ENCODE peak calls at places on chromosome 14, in seven cellular contexts. One of them, this sample, is unnamed. For H3K4me1, the result is how much of the 10 kb centered on the place peaks cover.

GRCh38 chr14:49052516-49052915 is 533.7 kb downstream of the RPS29 start:
- DNase-seq in tibial artery: no peak
- DNase-seq in ovary: no peak
- DNase-seq in left ventricle myocardium inferior: no peak
- DNase-seq in A673: no peak
- DNase-seq in neural progenitor cell: no peak
- DNase-seq in SK-N-SH: peak
- DNase-seq in this sample: no peak

GRCh38 chr14:60710506-60710905 is 13.6 kb downstream of the SIX4 start:
- DNase-seq in tibial artery: no peak
- DNase-seq in ovary: no peak
- DNase-seq in left ventricle myocardium inferior: no peak
- DNase-seq in A673: no peak
- DNase-seq in neural progenitor cell: no peak
- DNase-seq in SK-N-SH: no peak
- DNase-seq in this sample: no peak

GRCh38 chr14:74988993-74989392 is 13.7 kb upstream of the EIF2B2 start:
- DNase-seq in tibial artery: no peak
- DNase-seq in ovary: no peak
- DNase-seq in left ventricle myocardium inferior: no peak
- DNase-seq in A673: no peak
- DNase-seq in neural progenitor cell: no peak
- DNase-seq in SK-N-SH: no peak
- DNase-seq in this sample: no peak

GRCh38 chr14:96629558-96630222 is 127.5 kb downstream of the PAPOLA start:
- DNase-seq in tibial artery: no peak
- DNase-seq in ovary: no peak
- DNase-seq in left ventricle myocardium inferior: no peak
- DNase-seq in A673: no peak
- DNase-seq in neural progenitor cell: no peak
- DNase-seq in SK-N-SH: peak
- DNase-seq in this sample: no peak

GRCh38 chr14:59981564-59981963 is 61.6 kb downstream of the LRRC9 start:
- DNase-seq in tibial artery: no peak
- DNase-seq in ovary: no peak
- DNase-seq in left ventricle myocardium inferior: no peak
- DNase-seq in A673: no peak
- DNase-seq in neural progenitor cell: no peak
- DNase-seq in SK-N-SH: no peak
- DNase-seq in this sample: no peak

GRCh38 chr14:70052990-70053389 is 135.8 kb downstream of the SLC8A3 start:
- DNase-seq in tibial artery: no peak
- DNase-seq in ovary: no peak
- DNase-seq in left ventricle myocardium inferior: no peak
- DNase-seq in A673: peak
- DNase-seq in neural progenitor cell: peak
- DNase-seq in SK-N-SH: no peak
- DNase-seq in this sample: no peak

GRCh38 chr14:33848706-33849454 is 102.0 kb downstream of the EGLN3 start:
- DNase-seq in tibial artery: no peak
- DNase-seq in ovary: no peak
- DNase-seq in left ventricle myocardium inferior: peak
- DNase-seq in A673: peak
- DNase-seq in neural progenitor cell: peak
- DNase-seq in SK-N-SH: peak
- DNase-seq in this sample: peak

GRCh38 chr14:67372833-67373232 is 12.7 kb downstream of the EIF2S1 start:
- DNase-seq in tibial artery: no peak
- DNase-seq in ovary: no peak
- DNase-seq in left ventricle myocardium inferior: no peak
- DNase-seq in A673: no peak
- DNase-seq in neural progenitor cell: no peak
- DNase-seq in SK-N-SH: no peak
- DNase-seq in this sample: no peak

GRCh38 chr14:103116645-103117044 is 6.6 kb upstream of the TNFAIP2 start:
- DNase-seq in tibial artery: no peak
- DNase-seq in ovary: no peak
- DNase-seq in left ventricle myocardium inferior: no peak
- DNase-seq in A673: no peak
- DNase-seq in neural progenitor cell: no peak
- DNase-seq in SK-N-SH: no peak
- DNase-seq in this sample: peak

GRCh38 chr14:22822619-22823551 is 6.8 kb upstream of the MRPL52 start:
- DNase-seq in tibial artery: peak
- DNase-seq in ovary: peak
- DNase-seq in left ventricle myocardium inferior: peak
- DNase-seq in A673: peak
- DNase-seq in neural progenitor cell: peak
- DNase-seq in SK-N-SH: peak
- DNase-seq in this sample: peak

GRCh38 chr14:41062826-41063225 is 543.9 kb upstream of the LRFN5 start:
- DNase-seq in tibial artery: no peak
- DNase-seq in ovary: no peak
- DNase-seq in left ventricle myocardium inferior: no peak
- DNase-seq in A673: no peak
- DNase-seq in neural progenitor cell: no peak
- DNase-seq in SK-N-SH: no peak
- DNase-seq in this sample: no peak

GRCh38 chr14:61461808-61462275 is 140.5 kb downstream of the PRKCH start:
- DNase-seq in tibial artery: no peak
- DNase-seq in ovary: no peak
- DNase-seq in left ventricle myocardium inferior: no peak
- DNase-seq in A673: peak
- DNase-seq in neural progenitor cell: peak
- DNase-seq in SK-N-SH: peak
- DNase-seq in this sample: no peak

GRCh38 chr14:39175445-39176262 is 600 bp downstream of the PNN start:
- DNase-seq in tibial artery: no peak
- DNase-seq in ovary: no peak
- DNase-seq in left ventricle myocardium inferior: peak
- DNase-seq in A673: peak
- DNase-seq in neural progenitor cell: peak
- DNase-seq in SK-N-SH: peak
- DNase-seq in this sample: peak

GRCh38 chr14:70269582-70269981 is 80.8 kb upstream of the SLC8A3 start:
- DNase-seq in tibial artery: no peak
- DNase-seq in ovary: no peak
- DNase-seq in left ventricle myocardium inferior: no peak
- DNase-seq in A673: no peak
- DNase-seq in neural progenitor cell: no peak
- DNase-seq in SK-N-SH: no peak
- DNase-seq in this sample: no peak

GRCh38 chr14:98928418-98928817 is 343.6 kb downstream of the BCL11B start:
- DNase-seq in tibial artery: peak
- DNase-seq in ovary: no peak
- DNase-seq in left ventricle myocardium inferior: no peak
- DNase-seq in A673: no peak
- DNase-seq in neural progenitor cell: no peak
- DNase-seq in SK-N-SH: no peak
- DNase-seq in this sample: no peak

GRCh38 chr14:90839024-90839888 is 23.0 kb upstream of the TTC7B start:
- DNase-seq in tibial artery: peak
- DNase-seq in ovary: no peak
- DNase-seq in left ventricle myocardium inferior: peak
- DNase-seq in A673: no peak
- DNase-seq in neural progenitor cell: no peak
- DNase-seq in SK-N-SH: no peak
- DNase-seq in this sample: peak

GRCh38 chr14:91185721-91186120 is 58.8 kb downstream of the GPR68 start:
- DNase-seq in tibial artery: no peak
- DNase-seq in ovary: no peak
- DNase-seq in left ventricle myocardium inferior: no peak
- DNase-seq in A673: no peak
- DNase-seq in neural progenitor cell: no peak
- DNase-seq in SK-N-SH: peak
- DNase-seq in this sample: no peak

GRCh38 chr14:46344327-46344937 is 307.1 kb downstream of the RPL10L start:
- DNase-seq in tibial artery: no peak
- DNase-seq in ovary: no peak
- DNase-seq in left ventricle myocardium inferior: no peak
- DNase-seq in A673: peak
- DNase-seq in neural progenitor cell: peak
- DNase-seq in SK-N-SH: peak
- DNase-seq in this sample: no peak

GRCh38 chr14:90438841-90439240 is 42.0 kb downstream of the CALM1 start:
- DNase-seq in tibial artery: no peak
- DNase-seq in ovary: no peak
- DNase-seq in left ventricle myocardium inferior: no peak
- DNase-seq in A673: no peak
- DNase-seq in neural progenitor cell: no peak
- DNase-seq in SK-N-SH: no peak
- DNase-seq in this sample: no peak

GRCh38 chr14:64910847-64911495 is 3.3 kb upstream of the CHURC1 start:
- DNase-seq in tibial artery: no peak
- DNase-seq in ovary: no peak
- DNase-seq in left ventricle myocardium inferior: no peak
- DNase-seq in A673: peak
- DNase-seq in neural progenitor cell: peak
- DNase-seq in SK-N-SH: peak
- DNase-seq in this sample: no peak

GRCh38 chr14:53450871-53451270 is 297.7 kb upstream of the DDHD1 start:
- DNase-seq in tibial artery: no peak
- DNase-seq in ovary: no peak
- DNase-seq in left ventricle myocardium inferior: no peak
- DNase-seq in A673: no peak
- DNase-seq in neural progenitor cell: no peak
- DNase-seq in SK-N-SH: no peak
- DNase-seq in this sample: no peak

GRCh38 chr14:91246051-91246852 is 1.7 kb upstream of the GPR68 start:
- DNase-seq in tibial artery: no peak
- DNase-seq in ovary: no peak
- DNase-seq in left ventricle myocardium inferior: no peak
- DNase-seq in A673: peak
- DNase-seq in neural progenitor cell: no peak
- DNase-seq in SK-N-SH: no peak
- DNase-seq in this sample: no peak

GRCh38 chr14:95444132-95445129 is 72.0 kb downstream of the SYNE3 start:
- DNase-seq in tibial artery: no peak
- DNase-seq in ovary: no peak
- DNase-seq in left ventricle myocardium inferior: no peak
- DNase-seq in A673: no peak
- DNase-seq in neural progenitor cell: no peak
- DNase-seq in SK-N-SH: no peak
- DNase-seq in this sample: no peak
- TF ChIP-seq CTCF in tibial artery: no peak
- TF ChIP-seq CTCF in ovary: no peak
- TF ChIP-seq CTCF in left ventricle myocardium inferior: no peak
- TF ChIP-seq CTCF in A673: no peak
- TF ChIP-seq CTCF in neural progenitor cell: no peak
- TF ChIP-seq CTCF in SK-N-SH: no peak
- TF ChIP-seq CTCF in this sample: no peak

GRCh38 chr14:36928432-36928831 is 244.0 kb downstream of the SLC25A21 start:
- DNase-seq in tibial artery: no peak
- DNase-seq in ovary: no peak
- DNase-seq in left ventricle myocardium inferior: no peak
- DNase-seq in A673: peak
- DNase-seq in neural progenitor cell: no peak
- DNase-seq in SK-N-SH: no peak
- DNase-seq in this sample: no peak

GRCh38 chr14:36935976-36936678 is 236.3 kb downstream of the SLC25A21 start:
- DNase-seq in tibial artery: no peak
- DNase-seq in ovary: no peak
- DNase-seq in left ventricle myocardium inferior: no peak
- DNase-seq in A673: no peak
- DNase-seq in neural progenitor cell: peak
- DNase-seq in SK-N-SH: no peak
- DNase-seq in this sample: no peak

GRCh38 chr14:36934304-36934703 is 238.1 kb downstream of the SLC25A21 start:
- DNase-seq in tibial artery: no peak
- DNase-seq in ovary: no peak
- DNase-seq in left ventricle myocardium inferior: no peak
- DNase-seq in A673: no peak
- DNase-seq in neural progenitor cell: no peak
- DNase-seq in SK-N-SH: no peak
- DNase-seq in this sample: no peak

GRCh38 chr14:36931796-36932195 is 240.6 kb downstream of the SLC25A21 start:
- DNase-seq in tibial artery: no peak
- DNase-seq in ovary: no peak
- DNase-seq in left ventricle myocardium inferior: no peak
- DNase-seq in A673: no peak
- DNase-seq in neural progenitor cell: no peak
- DNase-seq in SK-N-SH: no peak
- DNase-seq in this sample: no peak
- H3K4me1 ChIP-seq in tibial artery: under half
- H3K4me1 ChIP-seq in ovary: under half
- H3K4me1 ChIP-seq in left ventricle myocardium inferior: under half
- H3K4me1 ChIP-seq in A673: under half
- H3K4me1 ChIP-seq in neural progenitor cell: under half
- H3K4me1 ChIP-seq in SK-N-SH: under half
- H3K4me1 ChIP-seq in this sample: under half

DNA sequence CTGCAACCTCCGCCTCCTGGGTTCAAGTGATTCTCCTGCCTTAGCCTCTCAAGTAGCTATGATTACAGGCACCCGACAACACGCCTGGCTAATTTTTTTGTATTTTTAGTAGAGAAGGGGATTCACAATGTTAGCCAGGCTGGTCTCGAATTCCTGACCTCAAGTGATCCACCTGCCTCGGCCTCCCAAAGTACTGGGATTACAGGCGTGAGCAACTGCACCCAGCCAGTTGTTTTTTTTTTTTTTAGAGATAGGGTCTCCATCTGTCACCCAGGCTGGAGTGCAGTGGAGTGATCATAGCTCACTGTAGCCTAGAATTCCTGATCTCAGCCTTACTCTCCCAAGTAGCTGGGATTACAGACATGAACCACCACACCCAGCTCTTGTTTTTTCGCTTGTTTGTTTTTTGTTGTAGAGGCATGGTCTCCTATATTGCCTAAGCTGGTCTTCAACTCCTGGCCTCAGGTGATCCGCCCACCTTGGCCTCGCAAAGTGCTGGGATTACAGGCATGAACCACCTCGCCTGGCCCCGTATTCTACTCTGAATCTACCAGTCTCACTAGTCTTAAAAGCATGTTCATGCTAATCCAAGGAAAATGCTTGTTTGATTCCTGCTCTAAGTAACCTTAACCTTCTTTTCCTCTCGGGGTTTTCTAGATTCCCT is 31.7 kb upstream of the STRN3 start:
- DNase-seq in tibial artery: no peak
- DNase-seq in ovary: no peak
- DNase-seq in left ventricle myocardium inferior: no peak
- DNase-seq in A673: no peak
- DNase-seq in neural progenitor cell: no peak
- DNase-seq in SK-N-SH: no peak
- DNase-seq in this sample: no peak
- H3K27ac ChIP-seq in tibial artery: no peak
- H3K27ac ChIP-seq in ovary: no peak
- H3K27ac ChIP-seq in left ventricle myocardium inferior: no peak
- H3K27ac ChIP-seq in A673: no peak
- H3K27ac ChIP-seq in neural progenitor cell: no peak
- H3K27ac ChIP-seq in SK-N-SH: no peak
- H3K27ac ChIP-seq in this sample: no peak

GRCh38 chr14:56358265-56358664 is 221.3 kb upstream of the TMEM260 start:
- DNase-seq in tibial artery: no peak
- DNase-seq in ovary: no peak
- DNase-seq in left ventricle myocardium inferior: no peak
- DNase-seq in A673: no peak
- DNase-seq in neural progenitor cell: no peak
- DNase-seq in SK-N-SH: no peak
- DNase-seq in this sample: no peak

GRCh38 chr14:56357478-56357877 is 222.1 kb upstream of the TMEM260 start:
- DNase-seq in tibial artery: no peak
- DNase-seq in ovary: no peak
- DNase-seq in left ventricle myocardium inferior: no peak
- DNase-seq in A673: no peak
- DNase-seq in neural progenitor cell: no peak
- DNase-seq in SK-N-SH: no peak
- DNase-seq in this sample: no peak

GRCh38 chr14:56359245-56359644 is 220.4 kb upstream of the TMEM260 start:
- DNase-seq in tibial artery: no peak
- DNase-seq in ovary: no peak
- DNase-seq in left ventricle myocardium inferior: no peak
- DNase-seq in A673: no peak
- DNase-seq in neural progenitor cell: no peak
- DNase-seq in SK-N-SH: no peak
- DNase-seq in this sample: no peak
- TF ChIP-seq CTCF in tibial artery: no peak
- TF ChIP-seq CTCF in ovary: no peak
- TF ChIP-seq CTCF in left ventricle myocardium inferior: no peak
- TF ChIP-seq CTCF in A673: no peak
- TF ChIP-seq CTCF in neural progenitor cell: no peak
- TF ChIP-seq CTCF in SK-N-SH: no peak
- TF ChIP-seq CTCF in this sample: no peak